ENCODE peak calls at places on chromosomes 6 and 20, in ten cellular contexts. K is RKO; C is OCI-M1; S is ovary; O is amygdala; A is stimulated activated CD8-positive, alpha-beta memory T cell treated with anti-CD3 and anti-CD28 coated beads, Interleukin-7, amount 100 ng/mL, for 24 hours; T is substantia nigra; Y is bronchial epithelial cell; H is cardiac muscle cell; I is non-pigmented ciliary epithelial cell. B is an unnamed sample.

GRCh38 chr20:13028001-13028400 is 19.2 kb downstream of the SPTLC3 start:
- DNase-seq in K (no peak), C (no peak), S (no peak), O (no peak), A (no peak), T (no peak), Y (peak; percentile 87), H (no peak), I (no peak), B (no peak)

GRCh38 chr6:37741757-37742400 is 44.2 kb upstream of the MDGA1 start:
- DNase-seq in K (peak; percentile 38), C (peak; percentile 61), S (no peak), O (no peak), A (no peak), T (no peak), Y (no peak), H (peak; percentile 61), I (no peak), B (peak; percentile 64)

GRCh38 chr20:373171-373890 is 7.2 kb upstream of the TRIB3 start:
- DNase-seq in K (peak; percentile 92), C (peak; percentile 98), S (no peak), O (no peak), A (no peak), T (no peak), Y (peak; percentile 85), H (no peak), I (peak; percentile 49), B (no peak)

GRCh38 chr20:33133616-33133941 is 34.4 kb upstream of the BPIFA2 start:
- DNase-seq in K (no peak), C (no peak), S (no peak), O (no peak), A (no peak), T (no peak), Y (no peak), H (no peak), I (no peak), B (no peak)

GRCh38 chr6:13422601-13423247 is 64.7 kb downstream of the GFOD1 start:
- DNase-seq in K (no peak), C (no peak), S (no peak), O (no peak), A (no peak), T (no peak), Y (no peak), H (peak; percentile 23), I (no peak), B (no peak)

GRCh38 chr6:156982168-156982567 is 205.0 kb downstream of the ARID1B start:
- DNase-seq in K (no peak), C (no peak), S (no peak), O (no peak), A (no peak), T (no peak), Y (no peak), H (no peak), I (no peak), B (no peak)

GRCh38 chr6:164109770-164110140 is 695.2 kb downstream of the QKI start:
- DNase-seq in K (no peak), C (peak; percentile 70), S (no peak), O (no peak), A (no peak), T (peak; percentile 26), Y (peak; percentile 4), H (no peak), I (no peak), B (peak; percentile 25)

GRCh38 chr20:62433655-62434054 is 6.3 kb upstream of the RBBP8NL start:
- DNase-seq in K (no peak), C (no peak), S (no peak), O (no peak), A (no peak), T (peak; percentile 45), Y (no peak), H (no peak), I (no peak), B (no peak)

GRCh38 chr20:23926526-23926880 is 47.0 kb upstream of the CST5 start:
- DNase-seq in K (no peak), C (no peak), S (no peak), O (no peak), A (no peak), T (no peak), Y (no peak), H (no peak), I (no peak), B (no peak)

GRCh38 chr6:11609324-11610071 is 71.9 kb downstream of the TMEM170B start:
- DNase-seq in K (no peak), C (no peak), S (peak; percentile 63), O (peak; percentile 13), A (no peak), T (peak; percentile 11), Y (peak; percentile 41), H (peak; percentile 5), I (peak; percentile 84), B (no peak)

GRCh38 chr6:169675011-169675410 is 26.8 kb downstream of the WDR27 start:
- DNase-seq in K (no peak), C (no peak), S (no peak), O (no peak), A (no peak), T (no peak), Y (no peak), H (no peak), I (no peak), B (no peak)

GRCh38 chr6:106315765-106316375 is 9.7 kb downstream of the ATG5 start:
- DNase-seq in K (peak; percentile 14), C (peak; percentile 92), S (no peak), O (no peak), A (no peak), T (no peak), Y (peak; percentile 29), H (no peak), I (no peak), B (no peak)

GRCh38 chr6:167568407-167569024 is 243.6 kb downstream of the TTLL2 start:
- DNase-seq in K (no peak), C (no peak), S (no peak), O (no peak), A (no peak), T (no peak), Y (no peak), H (no peak), I (no peak), B (no peak)

GRCh38 chr6:15434263-15434662 is 188.4 kb downstream of the JARID2 start:
- DNase-seq in K (no peak), C (peak; percentile 75), S (no peak), O (no peak), A (no peak), T (no peak), Y (no peak), H (no peak), I (no peak), B (no peak)

B was measured in NCI-H526.